ENCODE peak calls at places on chromosomes 11 and 22, in seven cellular contexts. One of them, this sample, is unnamed.

GRCh38 chr11:75140269-75141138 is 10.4 kb upstream of the SLCO2B1 start:
- DNase-seq in stimulated activated CD4-positive, alpha-beta T cell treated with anti-CD3 and anti-CD28 coated beads, TNF-alpha, amount 100 ng/mL, for 48 hours: peak
- DNase-seq in HL-60: peak
- DNase-seq in fibroblast of mammary gland: peak
- DNase-seq in COR-L47: no peak
- DNase-seq in MCF 10A: peak
- DNase-seq in A673: peak
- DNase-seq in this sample: peak

GRCh38 chr22:22316589-22316988 is 72.0 kb downstream of the VPREB1 start:
- DNase-seq in COR-L47: no peak
- DNase-seq in A673: no peak
- DNase-seq in stimulated activated CD4-positive, alpha-beta T cell treated with anti-CD3 and anti-CD28 coated beads, TNF-alpha, amount 100 ng/mL, for 48 hours: no peak
- DNase-seq in fibroblast of mammary gland: no peak
- DNase-seq in HL-60: no peak
- DNase-seq in MCF 10A: no peak
- DNase-seq in this sample: no peak

GRCh38 chr11:43419460-43419859 is 60.7 kb downstream of the TTC17 start:
- DNase-seq in MCF 10A: peak
- DNase-seq in COR-L47: peak
- DNase-seq in A673: peak
- DNase-seq in fibroblast of mammary gland: peak
- DNase-seq in stimulated activated CD4-positive, alpha-beta T cell treated with anti-CD3 and anti-CD28 coated beads, TNF-alpha, amount 100 ng/mL, for 48 hours: no peak
- DNase-seq in HL-60: peak
- DNase-seq in this sample: peak

GRCh38 chr11:122764691-122765090 is 73.6 kb upstream of the CRTAM start:
- DNase-seq in fibroblast of mammary gland: no peak
- DNase-seq in stimulated activated CD4-positive, alpha-beta T cell treated with anti-CD3 and anti-CD28 coated beads, TNF-alpha, amount 100 ng/mL, for 48 hours: no peak
- DNase-seq in A673: no peak
- DNase-seq in COR-L47: no peak
- DNase-seq in MCF 10A: no peak
- DNase-seq in HL-60: no peak
- DNase-seq in this sample: no peak

GRCh38 chr11:75078233-75078632 is 18.4 kb downstream of the OR2AT4 start:
- DNase-seq in A673: no peak
- DNase-seq in MCF 10A: peak
- DNase-seq in COR-L47: no peak
- DNase-seq in stimulated activated CD4-positive, alpha-beta T cell treated with anti-CD3 and anti-CD28 coated beads, TNF-alpha, amount 100 ng/mL, for 48 hours: no peak
- DNase-seq in HL-60: no peak
- DNase-seq in fibroblast of mammary gland: peak
- DNase-seq in this sample: peak

GRCh38 chr11:61854966-61855714 is 27.0 kb downstream of the FADS2 start:
- DNase-seq in COR-L47: no peak
- DNase-seq in HL-60: no peak
- DNase-seq in fibroblast of mammary gland: no peak
- DNase-seq in stimulated activated CD4-positive, alpha-beta T cell treated with anti-CD3 and anti-CD28 coated beads, TNF-alpha, amount 100 ng/mL, for 48 hours: no peak
- DNase-seq in MCF 10A: no peak
- DNase-seq in A673: no peak
- DNase-seq in this sample: no peak

GRCh38 chr11:128346808-128347207 is 240.6 kb downstream of the ETS1 start:
- DNase-seq in COR-L47: no peak
- DNase-seq in stimulated activated CD4-positive, alpha-beta T cell treated with anti-CD3 and anti-CD28 coated beads, TNF-alpha, amount 100 ng/mL, for 48 hours: no peak
- DNase-seq in MCF 10A: peak
- DNase-seq in fibroblast of mammary gland: peak
- DNase-seq in HL-60: no peak
- DNase-seq in A673: no peak
- DNase-seq in this sample: no peak

GRCh38 chr22:46758867-46759290 is 3.6 kb upstream of the TBC1D22A start:
- DNase-seq in HL-60: peak
- DNase-seq in stimulated activated CD4-positive, alpha-beta T cell treated with anti-CD3 and anti-CD28 coated beads, TNF-alpha, amount 100 ng/mL, for 48 hours: no peak
- DNase-seq in fibroblast of mammary gland: peak
- DNase-seq in COR-L47: no peak
- DNase-seq in MCF 10A: peak
- DNase-seq in A673: peak
- DNase-seq in this sample: peak

GRCh38 chr22:42844756-42845155 is 12.3 kb downstream of the ARFGAP3 start:
- DNase-seq in HL-60: no peak
- DNase-seq in COR-L47: no peak
- DNase-seq in fibroblast of mammary gland: peak
- DNase-seq in MCF 10A: peak
- DNase-seq in A673: no peak
- DNase-seq in stimulated activated CD4-positive, alpha-beta T cell treated with anti-CD3 and anti-CD28 coated beads, TNF-alpha, amount 100 ng/mL, for 48 hours: no peak
- DNase-seq in this sample: peak